ENCODE peak calls at places on chromosomes 12 and 14, in seven cellular contexts. U is HCT116, B is glutamatergic neuron, I is GM06990, D is MCF 10A, L is HFFc6, O is uterus. H is an unnamed sample.

GRCh38 chr14:70714055-70714550 is 72.4 kb downstream of the TTC9 start:
- DNase-seq in L (peak; percentile 3), I (peak; percentile 40), O (no peak), D (peak; percentile 72), B (no peak), U (peak; percentile 54), H (no peak)

GRCh38 chr14:23409475-23409874 is 1.4 kb upstream of the MYH6 start:
- DNase-seq in L (no peak), D (no peak), I (no peak), U (no peak), B (no peak), O (no peak), H (no peak)

GRCh38 chr12:728781-729180 is 23.6 kb upstream of the WNK1 start:
- DNase-seq in D (no peak), U (no peak), L (no peak), I (no peak), B (no peak), O (no peak), H (no peak)

GRCh38 chr14:101820283-101820798 is 58.8 kb downstream of the PPP2R5C start:
- DNase-seq in O (no peak), B (no peak), D (no peak), L (no peak), I (no peak), U (no peak), H (no peak)

GRCh38 chr14:91078095-91078737 is 17.8 kb upstream of the RPS6KA5 start:
- DNase-seq in I (peak; percentile 27), D (no peak), L (no peak), U (no peak), O (no peak), B (no peak), H (no peak)

GRCh38 chr14:60276347-60276746 is 27.3 kb downstream of the PPM1A start:
- DNase-seq in O (no peak), B (no peak), D (no peak), I (no peak), L (no peak), U (no peak), H (no peak)

GRCh38 chr12:53255993-53256392 is 12.1 kb upstream of the ESPL1 start:
- DNase-seq in L (no peak), O (no peak), U (no peak), I (no peak), B (no peak), D (no peak), H (no peak)

GRCh38 chr12:87756111-87756510 is 273.1 kb downstream of the C12orf50 start:
- DNase-seq in D (peak; percentile 95), I (no peak), L (no peak), O (no peak), B (no peak), U (no peak), H (no peak)

DNA sequence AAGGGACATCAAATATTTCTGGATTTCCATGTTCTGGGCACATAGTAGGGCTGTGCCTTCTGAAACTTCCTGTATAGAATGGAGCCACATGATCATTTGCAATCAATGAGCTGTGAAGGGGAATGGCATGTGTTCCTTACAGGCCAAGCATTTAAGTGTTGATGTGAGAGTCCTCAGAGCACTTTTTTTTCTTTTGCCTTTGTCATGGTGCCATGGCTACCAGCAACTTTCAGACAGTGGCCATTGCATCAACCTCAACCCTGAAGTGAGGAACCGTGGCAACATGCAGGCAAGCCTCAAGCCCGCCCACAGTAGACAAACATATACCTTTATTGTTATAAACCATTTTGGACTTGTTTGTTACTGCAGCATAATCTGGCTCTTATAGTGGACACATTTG is 948.1 kb downstream of the NRXN3 start:
- DNase-seq in D (no peak), O (no peak), I (no peak), B (no peak), L (no peak), U (no peak), H (no peak)
- TF ChIP-seq CTCF in D (no peak), O (no peak), I (no peak), B (no peak), L (no peak), U (no peak), H (no peak)

GRCh38 chr12:116863275-116863767 is 17.9 kb downstream of the HRK start:
- DNase-seq in I (no peak), U (peak; percentile 54), L (peak; percentile 21), D (no peak), B (no peak), O (no peak), H (no peak)
- TF ChIP-seq CTCF in I (peak; percentile 70), U (peak; percentile 78), L (peak; percentile 81), D (peak; percentile 30), B (peak; percentile 74), O (no peak), H (peak; percentile 73)

GRCh38 chr14:71933026-71933587 is 878 bp downstream of the RGS6 start:
- DNase-seq in O (no peak), U (no peak), B (no peak), I (peak; percentile 42), D (no peak), L (no peak), H (no peak)
- TF ChIP-seq CTCF in O (no peak), U (no peak), B (no peak), I (peak; percentile 26), D (no peak), L (no peak), H (peak; percentile 23)

GRCh38 chr12:124727244-124727673 is 136.4 kb downstream of the SCARB1 start:
- DNase-seq in I (peak; percentile 45), U (peak; percentile 83), B (peak; percentile 50), O (peak; percentile 73), D (peak; percentile 81), L (peak; percentile 84), H (no peak)
- TF ChIP-seq CTCF in I (peak; percentile 2), U (no peak), B (no peak), O (no peak), D (no peak), L (no peak), H (no peak)

GRCh38 chr12:48004941-48005749 is 869 bp upstream of the COL2A1 start:
- DNase-seq in I (no peak), O (no peak), L (no peak), D (no peak), B (no peak), U (no peak), H (no peak)

GRCh38 chr12:48002179-48002601 is 2.1 kb downstream of the COL2A1 start:
- DNase-seq in O (no peak), I (no peak), B (no peak), D (no peak), U (no peak), L (no peak), H (no peak)

GRCh38 chr12:48004039-48004940 is at the start of gene COL2A1:
- DNase-seq in L (no peak), U (no peak), B (peak; percentile 53), I (no peak), O (no peak), D (no peak), H (peak; percentile 84)

GRCh38 chr12:48002773-48003218 is 1.5 kb downstream of the COL2A1 start:
- DNase-seq in O (no peak), U (no peak), I (no peak), D (no peak), L (no peak), B (peak; percentile 77), H (no peak)

DNA sequence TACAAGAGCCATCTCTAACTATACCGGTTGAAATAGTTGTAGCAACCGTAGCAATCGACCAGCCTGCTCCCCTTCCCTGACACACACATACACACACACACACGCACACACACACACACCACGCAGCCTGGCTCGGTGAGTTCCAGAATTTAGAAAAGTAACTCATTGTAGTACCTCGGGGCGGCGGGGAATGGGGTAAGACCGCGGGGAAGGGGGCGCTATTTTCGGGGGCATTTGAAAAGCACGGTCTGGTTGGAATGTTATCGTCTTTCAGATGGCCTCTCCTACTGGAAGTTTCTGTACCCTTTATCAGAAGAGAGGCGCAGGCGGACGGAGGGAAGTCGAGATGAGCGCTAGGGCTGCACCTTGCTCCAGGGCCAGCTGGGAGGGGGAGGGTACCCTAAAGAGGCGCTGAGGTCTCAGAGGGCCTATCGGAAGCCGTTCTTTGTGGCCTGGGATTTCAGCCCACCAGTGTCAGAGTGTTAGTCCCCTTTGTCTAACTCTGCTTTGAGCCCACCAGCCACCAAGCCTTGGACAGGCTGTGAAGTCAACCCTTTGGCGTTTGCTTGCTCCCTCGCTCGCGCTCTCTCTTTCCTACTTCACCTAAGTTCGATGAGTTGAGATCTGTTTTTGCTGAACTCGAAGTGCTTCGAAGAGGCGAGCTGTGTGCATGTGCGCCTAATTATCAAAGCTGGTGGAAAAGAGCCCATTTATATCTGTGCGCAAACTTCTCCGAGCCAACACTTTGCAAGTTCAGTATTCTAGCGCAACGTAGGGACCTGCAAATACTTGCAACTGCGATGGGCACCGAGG is 844 bp downstream of the COL2A1 start:
- DNase-seq in L (no peak), U (no peak), B (no peak), D (no peak), I (no peak), O (no peak), H (no peak)
- TF ChIP-seq CTCF in L (peak; percentile 31), U (no peak), B (no peak), D (no peak), I (peak; percentile 5), O (no peak), H (no peak)

GRCh38 chr12:67457799-67458680 is 188.9 kb downstream of the CAND1 start:
- DNase-seq in L (no peak), I (no peak), B (no peak), U (no peak), O (no peak), D (peak; percentile 13), H (no peak)
- TF ChIP-seq CTCF in L (peak; percentile 63), I (peak; percentile 38), B (no peak), U (no peak), O (no peak), D (no peak), H (peak; percentile 52)

GRCh38 chr12:18243238-18243637 is 18.1 kb upstream of the PIK3C2G start:
- DNase-seq in D (no peak), O (no peak), U (no peak), L (no peak), I (no peak), B (no peak), H (no peak)

GRCh38 chr12:18250313-18250916 is 10.9 kb upstream of the PIK3C2G start:
- DNase-seq in B (no peak), I (no peak), D (peak; percentile 73), U (peak; percentile 54), L (peak; percentile 66), O (peak; percentile 40), H (no peak)

GRCh38 chr12:18242380-18243089 is 18.8 kb upstream of the PIK3C2G start:
- DNase-seq in I (no peak), U (no peak), B (no peak), L (no peak), O (no peak), D (no peak), H (no peak)

GRCh38 chr12:18246057-18246456 is 15.3 kb upstream of the PIK3C2G start:
- DNase-seq in B (no peak), D (no peak), L (no peak), I (no peak), U (no peak), O (no peak), H (no peak)
- TF ChIP-seq CTCF in B (no peak), D (no peak), L (peak; percentile 64), I (no peak), U (no peak), O (no peak), H (peak; percentile 48)

GRCh38 chr14:36522972-36523685 is 3.1 kb upstream of the NKX2-1 start:
- DNase-seq in O (no peak), L (no peak), U (no peak), D (no peak), I (no peak), B (peak; percentile 39), H (no peak)
- TF ChIP-seq CTCF in O (no peak), L (no peak), U (no peak), D (no peak), I (no peak), B (no peak), H (no peak)

H was measured in type B pancreatic cell.